ENCODE peak calls at places on chromosomes 13 and 19, in seven cellular contexts. I, J, A, R, P, Q and Z are unnamed samples.

GRCh38 chr19:12721656-12722565 is 1.8 kb downstream of the TNPO2 start:
- DNase-seq in A (peak), P (no peak), R (peak), Q (peak), J (peak), I (peak), Z (peak)

GRCh38 chr19:44661205-44661604 is 10.1 kb upstream of the CEACAM19 start:
- DNase-seq in P (no peak), Q (no peak), R (no peak), A (no peak), I (no peak), J (no peak), Z (no peak)

GRCh38 chr13:101875717-101876393 is 423.4 kb downstream of the ITGBL1 start:
- DNase-seq in J (no peak), A (no peak), R (no peak), P (no peak), I (peak), Q (peak), Z (peak)

GRCh38 chr13:48009298-48009697 is 8.2 kb upstream of the SUCLA2 start:
- DNase-seq in I (peak), A (no peak), J (no peak), Q (peak), P (no peak), R (no peak), Z (no peak)

GRCh38 chr13:114035583-114036501 is 62.0 kb upstream of the C13orf46 start:
- DNase-seq in Q (no peak), R (peak), A (no peak), P (no peak), I (peak), J (no peak), Z (peak)

GRCh38 chr13:90591927-90592268 is 755.6 kb upstream of the MIR17HG start:
- DNase-seq in I (no peak), P (no peak), R (no peak), A (peak), Q (no peak), J (no peak), Z (no peak)

GRCh38 chr13:48505597-48506091 is 27.2 kb downstream of the RCBTB2 start:
- DNase-seq in P (no peak), A (no peak), Q (no peak), R (no peak), I (peak), J (peak), Z (no peak)

GRCh38 chr13:114063545-114064515 is 68.6 kb downstream of the RASA3 start:
- DNase-seq in I (peak), J (peak), P (no peak), A (no peak), R (peak), Q (peak), Z (no peak)

GRCh38 chr13:34361528-34361927 is 543.6 kb downstream of the RFC3 start:
- DNase-seq in R (no peak), J (no peak), A (no peak), I (peak), Q (peak), P (no peak), Z (peak)

GRCh38 chr13:106685142-106685541 is 117.2 kb upstream of the ARGLU1 start:
- DNase-seq in A (no peak), Q (no peak), P (no peak), I (no peak), R (peak), J (no peak), Z (no peak)

GRCh38 chr13:51879133-51879532 is 17.4 kb downstream of the CCDC70 start:
- DNase-seq in A (no peak), I (no peak), J (no peak), P (no peak), R (no peak), Q (no peak), Z (no peak)

GRCh38 chr19:48283908-48284307 is 14.0 kb downstream of the ZNF114 start:
- DNase-seq in Q (no peak), R (no peak), P (no peak), I (peak), A (no peak), J (no peak), Z (peak)

GRCh38 chr13:26923824-26924605 is 163.4 kb upstream of the GPR12 start:
- DNase-seq in A (no peak), J (no peak), Q (no peak), P (no peak), R (no peak), I (peak), Z (peak)

GRCh38 chr13:29674532-29674931 is 79.0 kb upstream of the SLC7A1 start:
- DNase-seq in A (no peak), P (no peak), Q (peak), I (peak), J (no peak), R (no peak), Z (no peak)

GRCh38 chr19:30222428-30222873 is 149.7 kb upstream of the ZNF536 start:
- DNase-seq in I (peak), R (peak), P (no peak), Q (no peak), J (no peak), A (peak), Z (peak)

GRCh38 chr19:18737337-18737953 is 53.7 kb downstream of the COMP start:
- DNase-seq in I (peak), P (no peak), R (peak), Q (no peak), A (no peak), J (no peak), Z (no peak)

GRCh38 chr13:44271031-44271433 is 102.6 kb upstream of the SERP2 start:
- DNase-seq in P (no peak), A (no peak), J (no peak), R (no peak), I (peak), Q (peak), Z (peak)

GRCh38 chr13:39942901-39943273 is 287.4 kb downstream of the COG6 start:
- DNase-seq in P (peak), J (peak), R (peak), I (peak), A (peak), Q (peak), Z (peak)

GRCh38 chr19:13036366-13036976 is 41.2 kb downstream of the NFIX start:
- DNase-seq in I (peak), A (no peak), R (no peak), Q (peak), P (peak), J (peak), Z (peak)

GRCh38 chr19:51107406-51108065 is 673 bp downstream of the CTU1 start:
- DNase-seq in I (peak), R (peak), J (no peak), A (peak), P (peak), Q (peak), Z (peak)

GRCh38 chr13:47117268-47117667 is 220.4 kb upstream of the HTR2A start:
- DNase-seq in R (no peak), A (no peak), Q (peak), P (no peak), J (no peak), I (peak), Z (peak)

GRCh38 chr13:49058761-49059160 is 83.0 kb downstream of the FNDC3A start:
- DNase-seq in A (no peak), P (no peak), J (no peak), R (no peak), Q (no peak), I (no peak), Z (no peak)

GRCh38 chr13:102847272-102848234 is 1.7 kb downstream of the ERCC5 start:
- DNase-seq in Q (peak), I (peak), J (peak), R (peak), P (peak), A (peak), Z (peak)

GRCh38 chr19:48806518-48806817 is 4.4 kb downstream of the BCAT2 start:
- DNase-seq in A (peak), P (no peak), R (peak), Q (no peak), J (peak), I (no peak), Z (no peak)

GRCh38 chr13:102799544-102800144 is 725 bp downstream of the BIVM start:
- DNase-seq in A (peak), J (no peak), Q (no peak), R (peak), P (no peak), I (peak), Z (peak)

GRCh38 chr19:45576682-45577081 is 7.9 kb downstream of the OPA3 start:
- DNase-seq in R (no peak), I (no peak), A (no peak), P (no peak), Q (no peak), J (no peak), Z (no peak)

GRCh38 chr13:33639158-33639557 is 178.8 kb upstream of the RFC3 start:
- DNase-seq in I (peak), Q (no peak), P (no peak), A (no peak), J (no peak), R (no peak), Z (peak)

GRCh38 chr19:39796000-39796498 is 17.4 kb downstream of the LEUTX start:
- DNase-seq in I (no peak), Q (no peak), A (peak), J (no peak), P (no peak), R (no peak), Z (no peak)

GRCh38 chr13:113110048-113110851 is 4.7 kb downstream of the F7 start:
- DNase-seq in Q (no peak), R (no peak), A (peak), I (peak), J (no peak), P (no peak), Z (no peak)

GRCh38 chr13:45807520-45808099 is 43.9 kb downstream of the SIAH3 start:
- DNase-seq in J (peak), P (peak), I (peak), Q (peak), R (peak), A (peak), Z (peak)

GRCh38 chr13:31982540-31982939 is 49.0 kb upstream of the FRY start:
- DNase-seq in Q (peak), P (peak), I (peak), R (no peak), A (no peak), J (no peak), Z (peak)

GRCh38 chr13:99969934-99970760 is 1.4 kb downstream of the ZIC5 start:
- DNase-seq in I (peak), J (peak), A (peak), R (peak), Q (no peak), P (peak), Z (no peak)

GRCh38 chr19:2010135-2010668 is 5.3 kb downstream of the BTBD2 start:
- DNase-seq in A (no peak), J (no peak), R (no peak), P (no peak), I (no peak), Q (no peak), Z (no peak)
- H2AFZ ChIP-seq in A (no peak), J (no peak), R (no peak), P (no peak), I (no peak), Q (no peak), Z (no peak)

GRCh38 chr13:111532111-111532510 is 211.7 kb downstream of the TEX29 start:
- DNase-seq in A (peak), P (no peak), J (no peak), Q (no peak), R (no peak), I (no peak), Z (no peak)

GRCh38 chr13:111533900-111534645 is 213.6 kb downstream of the TEX29 start:
- DNase-seq in I (no peak), P (no peak), A (no peak), J (no peak), Q (no peak), R (no peak), Z (no peak)

GRCh38 chr13:111528513-111528912 is 208.1 kb downstream of the TEX29 start:
- DNase-seq in P (no peak), J (no peak), A (no peak), Q (no peak), R (no peak), I (no peak), Z (no peak)

GRCh38 chr13:111530137-111530536 is 209.7 kb downstream of the TEX29 start:
- DNase-seq in R (no peak), J (no peak), I (no peak), Q (no peak), A (no peak), P (no peak), Z (no peak)

DNA sequence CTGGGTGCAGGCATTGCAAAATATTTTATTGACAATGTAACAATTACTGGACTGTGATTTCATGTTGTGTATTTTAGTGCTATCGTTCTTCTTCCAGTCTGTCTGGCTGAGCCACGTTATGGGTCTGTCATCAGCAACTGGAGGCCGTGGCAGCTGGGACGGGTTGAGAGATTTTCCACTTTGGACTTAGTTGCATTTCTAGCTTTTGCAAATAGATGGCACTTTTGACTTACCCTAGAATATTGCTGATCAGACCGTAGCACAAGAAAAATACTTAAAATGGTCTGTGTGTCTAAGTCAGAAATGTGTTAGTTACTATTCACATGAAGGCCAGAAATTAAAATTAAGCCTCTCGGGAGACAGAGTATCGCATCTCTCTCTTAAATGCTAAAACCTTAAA is 211.1 kb downstream of the TEX29 start:
- DNase-seq in J (no peak), R (no peak), I (peak), P (peak), A (no peak), Q (peak), Z (peak)
- TF ChIP-seq EZH2 in J (no peak), R (no peak), I (no peak), P (no peak), A (no peak), Q (no peak), Z (no peak)

GRCh38 chr13:50149932-50150331 is 134.7 kb downstream of the KCNRG start:
- DNase-seq in J (no peak), R (no peak), P (no peak), A (no peak), Q (no peak), I (no peak), Z (peak)
- TF ChIP-seq EZH2phosphoT487 in J (no peak), R (no peak), P (no peak), A (no peak), Q (no peak), I (no peak), Z (no peak)

DNA sequence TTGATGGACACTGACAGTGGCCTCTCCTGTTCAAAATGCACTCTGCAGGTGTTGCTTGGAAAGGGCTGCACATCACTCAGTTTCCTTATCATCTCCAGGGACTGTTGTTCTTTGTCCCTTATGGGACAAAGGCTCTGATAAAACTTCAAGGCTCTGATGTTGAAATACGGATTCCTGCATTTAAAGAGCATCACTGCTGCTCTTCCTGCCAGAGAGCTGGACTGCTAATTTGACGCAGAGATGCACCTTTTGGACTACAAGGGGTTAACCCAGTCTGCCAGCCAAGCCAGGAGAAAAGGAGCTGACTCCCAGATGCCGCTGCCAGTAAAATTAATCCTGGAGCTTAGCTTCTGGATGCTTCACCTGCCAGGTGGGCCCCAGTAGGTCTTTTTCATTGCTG is 952.1 kb downstream of the DIAPH3 start:
- DNase-seq in A (peak), Q (no peak), J (no peak), P (no peak), I (no peak), R (peak), Z (no peak)
- H2AFZ ChIP-seq in A (peak), Q (no peak), J (no peak), P (no peak), I (no peak), R (peak), Z (no peak)

GRCh38 chr19:55369651-55370304 is 485 bp downstream of the IL11 start:
- DNase-seq in P (no peak), J (no peak), A (peak), I (peak), R (peak), Q (peak), Z (peak)

GRCh38 chr19:55370305-55370988 is at the start of gene IL11:
- DNase-seq in P (no peak), J (no peak), Q (peak), R (peak), A (no peak), I (peak), Z (peak)

GRCh38 chr19:55366790-55367189 is 3.5 kb downstream of the IL11 start:
- DNase-seq in Q (no peak), R (no peak), A (no peak), P (no peak), J (no peak), I (no peak), Z (no peak)

GRCh38 chr19:55368106-55368505 is 2.2 kb downstream of the IL11 start:
- DNase-seq in J (no peak), P (no peak), I (no peak), Q (no peak), A (no peak), R (no peak), Z (no peak)

GRCh38 chr19:55368701-55369563 is 1.3 kb downstream of the IL11 start:
- DNase-seq in A (peak), R (peak), I (peak), Q (peak), J (no peak), P (no peak), Z (peak)
- TF ChIP-seq EZH2 in A (no peak), R (no peak), I (no peak), Q (no peak), J (peak), P (no peak), Z (no peak)

DNA sequence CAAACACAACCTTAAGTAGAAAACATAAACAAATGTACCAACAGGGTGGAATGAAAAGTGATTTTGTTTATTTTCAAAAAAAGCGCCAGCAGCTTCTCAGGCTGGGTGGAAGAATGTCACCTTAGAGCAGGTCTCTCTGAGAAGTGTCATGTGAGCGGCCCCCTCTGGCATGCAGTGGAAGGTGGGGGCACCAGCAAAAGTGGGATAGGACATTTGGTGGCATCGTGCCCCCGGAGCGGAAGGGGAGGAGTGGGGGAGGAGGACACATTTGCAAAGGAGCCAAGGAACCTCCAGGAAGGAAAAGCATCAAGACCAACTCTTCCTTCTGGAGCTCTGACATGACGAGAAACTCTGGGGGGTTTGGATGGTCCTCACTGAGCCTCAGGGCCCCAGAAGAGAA is 635.3 kb downstream of the UQCRFS1 start:
- DNase-seq in Q (no peak), R (no peak), P (no peak), A (no peak), J (no peak), I (no peak), Z (no peak)
- TF ChIP-seq EZH2phosphoT487 in Q (no peak), R (no peak), P (no peak), A (no peak), J (no peak), I (no peak), Z (no peak)

GRCh38 chr13:84446972-84447700 is 564.9 kb upstream of the SLITRK1 start:
- DNase-seq in I (peak), R (no peak), J (no peak), P (no peak), Q (no peak), A (peak), Z (no peak)

GRCh38 chr13:84443463-84443862 is 561.2 kb upstream of the SLITRK1 start:
- DNase-seq in R (no peak), Q (no peak), A (no peak), J (no peak), I (no peak), P (no peak), Z (no peak)

DNA sequence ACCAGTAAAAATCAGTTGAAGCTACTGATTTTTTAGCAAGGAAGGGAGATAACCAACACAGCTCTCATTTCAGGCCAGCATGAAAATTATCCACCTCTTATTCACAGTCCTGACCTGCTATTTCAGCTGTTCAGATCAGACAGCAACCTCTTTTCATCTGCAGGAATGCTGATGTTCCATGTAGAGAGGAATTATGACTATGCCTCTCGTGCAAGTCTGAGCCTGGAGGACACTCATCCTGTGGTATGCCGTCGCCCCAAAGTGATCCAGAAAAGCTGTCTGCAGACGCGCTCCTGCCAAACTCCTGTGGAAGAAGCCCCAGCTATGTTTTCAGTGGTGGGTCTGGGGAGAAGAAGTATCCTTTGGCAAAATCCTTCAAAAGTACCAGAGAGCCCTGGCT is 563.5 kb upstream of the SLITRK1 start:
- DNase-seq in Q (no peak), P (no peak), A (no peak), I (peak), R (no peak), J (no peak), Z (no peak)
- H2AFZ ChIP-seq in Q (no peak), P (no peak), A (peak), I (no peak), R (no peak), J (no peak), Z (no peak)